ENCODE peak calls at places on chromosomes 13 and 19, in four cellular contexts. O is tibial artery, D is thyroid gland, P is breast epithelium. H is an unnamed sample. For H3K4me1, the result is how much of the 10 kb centered on the place peaks cover.

GRCh38 chr19:54029930-54030490 is 33.7 kb downstream of the VSTM1 start:
- DNase-seq in D (peak), P (no peak), O (peak), H (peak)

GRCh38 chr13:25733061-25733491 is 318.7 kb downstream of the SHISA2 start:
- DNase-seq in D (no peak), O (no peak), P (no peak), H (no peak)

GRCh38 chr13:105170438-105170837 is 1365.0 kb downstream of the EFNB2 start:
- DNase-seq in D (no peak), P (no peak), O (no peak), H (no peak)

GRCh38 chr19:50667759-50668231 is 18.6 kb downstream of the C19orf81 start:
- DNase-seq in O (no peak), D (no peak), P (no peak), H (no peak)

GRCh38 chr13:48808689-48809088 is 155.0 kb downstream of the CYSLTR2 start:
- DNase-seq in P (no peak), D (no peak), O (no peak), H (no peak)

GRCh38 chr13:27969073-27969865 is at the start of gene CDX2:
- DNase-seq in D (no peak), P (no peak), O (no peak), H (no peak)

GRCh38 chr13:74251778-74252519 is 117.7 kb upstream of the KLF12 start:
- DNase-seq in D (peak), O (no peak), P (no peak), H (no peak)

GRCh38 chr13:93420206-93420605 is 193.6 kb downstream of the GPC6 start:
- DNase-seq in O (no peak), D (no peak), P (no peak), H (no peak)

GRCh38 chr13:114227528-114227927 is 7.2 kb upstream of the CDC16 start:
- DNase-seq in D (no peak), P (no peak), O (no peak), H (no peak)

GRCh38 chr13:51768378-51768921 is 35.5 kb downstream of the DHRS12 start:
- DNase-seq in O (no peak), P (no peak), D (no peak), H (no peak)

GRCh38 chr19:2176336-2176994 is 12.7 kb downstream of the DOT1L start:
- DNase-seq in O (no peak), D (peak), P (no peak), H (no peak)

GRCh38 chr19:10553087-10553667 is 9.5 kb downstream of the ATG4D start:
- DNase-seq in O (no peak), D (no peak), P (no peak), H (no peak)

GRCh38 chr13:81872581-81872980 is 1531.7 kb upstream of the SPRY2 start:
- DNase-seq in P (no peak), D (no peak), O (no peak), H (no peak)

GRCh38 chr13:106155411-106155810 is 380.1 kb downstream of the EFNB2 start:
- DNase-seq in D (no peak), O (no peak), P (no peak), H (no peak)

GRCh38 chr13:44160549-44161278 is 212.9 kb upstream of the SERP2 start:
- DNase-seq in P (no peak), O (no peak), D (no peak), H (no peak)

GRCh38 chr13:34128661-34129060 is 310.7 kb downstream of the RFC3 start:
- DNase-seq in P (no peak), O (no peak), D (no peak), H (no peak)

GRCh38 chr13:42617262-42617661 is 43.3 kb downstream of the TNFSF11 start:
- DNase-seq in P (no peak), O (no peak), D (no peak), H (no peak)

GRCh38 chr13:76019421-76020044 is 383.4 kb downstream of the LMO7 start:
- DNase-seq in P (no peak), D (no peak), O (no peak), H (no peak)

GRCh38 chr13:42484396-42484795 is 89.6 kb upstream of the TNFSF11 start:
- DNase-seq in O (no peak), D (no peak), P (no peak), H (no peak)

GRCh38 chr13:21071894-21072293 is 10.5 kb upstream of the LATS2 start:
- DNase-seq in P (no peak), D (no peak), O (no peak), H (no peak)
- H3K27ac ChIP-seq in P (no peak), D (no peak), O (no peak), H (no peak)

GRCh38 chr19:7928334-7928706 is 2.4 kb upstream of the CTXN1 start:
- DNase-seq in D (no peak), O (no peak), P (no peak), H (no peak)

GRCh38 chr19:7927605-7928333 is 1.8 kb upstream of the CTXN1 start:
- DNase-seq in O (peak), D (no peak), P (no peak), H (no peak)

GRCh38 chr19:7930765-7931164 is 4.8 kb upstream of the CTXN1 start:
- DNase-seq in D (no peak), P (no peak), O (no peak), H (no peak)

GRCh38 chr19:7926727-7927604 is 1.0 kb upstream of the CTXN1 start:
- DNase-seq in D (no peak), O (no peak), P (no peak), H (no peak)

GRCh38 chr19:7928741-7929701 is 3.1 kb upstream of the CTXN1 start:
- DNase-seq in D (peak), P (no peak), O (peak), H (peak)
- H3K4me1 ChIP-seq in D (half or more), P (under half), O (half or more), H (under half)

GRCh38 chr13:55602784-55603183 is 1537.9 kb upstream of the PRR20A start:
- DNase-seq in P (no peak), O (no peak), D (no peak), H (no peak)

GRCh38 chr13:55606045-55606665 is 1534.6 kb upstream of the PRR20A start:
- DNase-seq in D (no peak), O (no peak), P (no peak), H (no peak)
- H3K4me3 ChIP-seq in D (no peak), O (no peak), P (no peak), H (no peak)

GRCh38 chr19:31908486-31909255 is 436.7 kb upstream of the ZNF507 start:
- DNase-seq in P (no peak), O (no peak), D (no peak), H (no peak)
- H3K27ac ChIP-seq in P (no peak), O (no peak), D (no peak), H (no peak)